ENCODE peak calls at places on chromosomes 12 and 14, in seven cellular contexts. S is PC-3, B is fibroblast of pulmonary artery, J is neural progenitor cell, L is thoracic aorta, Y is choroid plexus epithelial cell, X is SK-N-SH. F is an unnamed sample.

GRCh38 chr14:47917344-47917954 is 242.0 kb upstream of the MDGA2 start:
- DNase-seq in S (peak), B (peak), J (peak), L (no peak), Y (peak), X (no peak), F (peak)

GRCh38 chr14:63524537-63525155 is 18.5 kb downstream of the PPP2R5E start:
- DNase-seq in S (no peak), B (no peak), J (no peak), L (no peak), Y (no peak), X (no peak), F (peak)

GRCh38 chr12:58252914-58253313 is 311.5 kb downstream of the ATP23 start:
- DNase-seq in S (peak), B (no peak), J (no peak), L (no peak), Y (no peak), X (no peak), F (peak)

GRCh38 chr14:75132374-75133086 is 5.7 kb upstream of the NEK9 start:
- DNase-seq in S (peak), B (peak), J (peak), L (no peak), Y (peak), X (peak), F (peak)

GRCh38 chr14:92105845-92106094 is 612 bp downstream of the ATXN3 start:
- DNase-seq in S (peak), B (peak), J (no peak), L (no peak), Y (no peak), X (no peak), F (peak)

GRCh38 chr12:54378791-54379400 is 5.6 kb downstream of the ZNF385A start:
- DNase-seq in S (peak), B (peak), J (peak), L (no peak), Y (no peak), X (peak), F (no peak)

GRCh38 chr12:110224379-110225304 is 56.4 kb upstream of the ATP2A2 start:
- DNase-seq in S (peak), B (peak), J (no peak), L (no peak), Y (peak), X (peak), F (peak)

GRCh38 chr12:15336772-15337553 is 14.7 kb downstream of the PTPRO start:
- DNase-seq in S (peak), B (peak), J (no peak), L (no peak), Y (peak), X (no peak), F (peak)

GRCh38 chr12:51549637-51550036 is 41.4 kb upstream of the SCN8A start:
- DNase-seq in S (no peak), B (no peak), J (no peak), L (no peak), Y (peak), X (no peak), F (no peak)

GRCh38 chr12:119412811-119413794 is 78.6 kb downstream of the CCDC60 start:
- DNase-seq in S (peak), B (peak), J (peak), L (no peak), Y (peak), X (peak), F (peak)

GRCh38 chr12:12604790-12605189 is 6.9 kb upstream of the CREBL2 start:
- DNase-seq in S (no peak), B (no peak), J (no peak), L (no peak), Y (no peak), X (no peak), F (peak)

GRCh38 chr12:52151859-52152783 is 39.7 kb downstream of the KRT80 start:
- DNase-seq in S (peak), B (peak), J (peak), L (no peak), Y (peak), X (peak), F (peak)

GRCh38 chr12:105775351-105775750 is 363.4 kb downstream of the NUAK1 start:
- DNase-seq in S (peak), B (peak), J (no peak), L (no peak), Y (peak), X (no peak), F (peak)

GRCh38 chr12:4771960-4772566 is 51.9 kb downstream of the GALNT8 start:
- DNase-seq in S (no peak), B (no peak), J (no peak), L (no peak), Y (no peak), X (no peak), F (no peak)

GRCh38 chr14:32593290-32593942 is 264.3 kb downstream of the AKAP6 start:
- DNase-seq in S (peak), B (peak), J (no peak), L (no peak), Y (peak), X (no peak), F (peak)

GRCh38 chr14:28954025-28954424 is 187.4 kb downstream of the FOXG1 start:
- DNase-seq in S (no peak), B (no peak), J (no peak), L (no peak), Y (no peak), X (no peak), F (no peak)

GRCh38 chr14:47665337-47666134 is 9.9 kb downstream of the MDGA2 start:
- DNase-seq in S (no peak), B (no peak), J (no peak), L (no peak), Y (no peak), X (no peak), F (no peak)

GRCh38 chr14:31401369-31401932 is 18.9 kb downstream of the HEATR5A start:
- DNase-seq in S (no peak), B (no peak), J (no peak), L (no peak), Y (no peak), X (no peak), F (no peak)

GRCh38 chr12:105733579-105733978 is 403.1 kb downstream of the C12orf75 start:
- DNase-seq in S (peak), B (no peak), J (no peak), L (no peak), Y (no peak), X (no peak), F (no peak)

DNA sequence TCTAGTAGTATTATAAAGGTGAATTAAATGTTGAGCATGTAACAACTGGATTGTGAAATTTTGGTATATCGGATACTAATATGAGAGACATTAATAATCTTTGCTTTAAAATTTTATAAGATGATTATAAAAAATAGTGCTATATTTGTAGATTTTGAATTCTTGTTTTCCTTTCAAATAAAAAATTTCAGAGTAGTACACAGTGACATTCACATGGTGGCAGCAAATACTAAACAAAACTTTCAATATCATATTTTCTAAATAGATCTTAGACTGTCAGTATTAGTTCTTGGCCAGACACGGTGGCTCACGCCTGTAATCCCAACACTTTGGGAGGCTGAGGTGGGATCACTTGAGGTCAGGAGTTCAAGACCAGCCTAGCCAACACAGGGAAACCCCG is 166.0 kb downstream of the NAV3 start:
- DNase-seq in S (no peak), B (no peak), J (no peak), L (no peak), Y (no peak), X (no peak), F (no peak)
- TF ChIP-seq CTCF in S (no peak), B (no peak), J (no peak), L (no peak), Y (peak), X (peak), F (no peak)

DNA sequence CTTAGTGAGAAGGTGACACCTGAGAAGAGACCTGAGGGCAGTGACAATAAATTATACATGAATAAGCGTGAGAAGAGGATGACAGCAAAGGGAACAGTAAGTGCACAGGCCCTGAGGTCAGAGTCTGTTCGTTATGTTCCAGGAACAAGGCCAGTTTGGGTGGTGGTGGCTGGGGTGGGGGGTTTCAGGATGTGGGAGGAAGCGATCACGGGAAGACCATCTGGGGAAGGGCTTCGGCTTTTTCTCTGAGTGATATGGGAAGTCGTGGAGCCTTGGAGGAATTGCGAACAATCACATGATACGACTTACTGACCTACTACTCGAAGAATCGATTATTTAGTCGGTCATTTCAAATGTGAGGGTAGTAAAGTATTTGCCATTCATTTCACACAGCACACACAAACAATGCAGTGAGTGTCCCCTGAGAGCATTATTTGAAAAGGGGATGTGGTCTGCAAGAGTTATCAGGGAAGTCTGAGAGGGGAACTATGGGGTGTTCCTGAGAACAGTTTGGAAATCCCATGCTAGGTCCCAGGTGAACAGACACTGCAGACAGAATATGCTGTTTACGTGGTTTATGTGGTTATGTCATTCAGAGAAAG is 94.7 kb downstream of the SLC38A1 start:
- DNase-seq in S (no peak), B (no peak), J (no peak), L (no peak), Y (no peak), X (no peak), F (no peak)
- H3K4me3 ChIP-seq in S (no peak), B (no peak), J (no peak), L (no peak), Y (no peak), X (no peak), F (no peak)

GRCh38 chr12:6063379-6063735 is 61.1 kb downstream of the VWF start:
- DNase-seq in S (no peak), B (no peak), J (no peak), L (no peak), Y (no peak), X (no peak), F (no peak)
- TF ChIP-seq CTCF in S (peak), B (no peak), J (no peak), L (no peak), Y (no peak), X (no peak), F (no peak)

DNA sequence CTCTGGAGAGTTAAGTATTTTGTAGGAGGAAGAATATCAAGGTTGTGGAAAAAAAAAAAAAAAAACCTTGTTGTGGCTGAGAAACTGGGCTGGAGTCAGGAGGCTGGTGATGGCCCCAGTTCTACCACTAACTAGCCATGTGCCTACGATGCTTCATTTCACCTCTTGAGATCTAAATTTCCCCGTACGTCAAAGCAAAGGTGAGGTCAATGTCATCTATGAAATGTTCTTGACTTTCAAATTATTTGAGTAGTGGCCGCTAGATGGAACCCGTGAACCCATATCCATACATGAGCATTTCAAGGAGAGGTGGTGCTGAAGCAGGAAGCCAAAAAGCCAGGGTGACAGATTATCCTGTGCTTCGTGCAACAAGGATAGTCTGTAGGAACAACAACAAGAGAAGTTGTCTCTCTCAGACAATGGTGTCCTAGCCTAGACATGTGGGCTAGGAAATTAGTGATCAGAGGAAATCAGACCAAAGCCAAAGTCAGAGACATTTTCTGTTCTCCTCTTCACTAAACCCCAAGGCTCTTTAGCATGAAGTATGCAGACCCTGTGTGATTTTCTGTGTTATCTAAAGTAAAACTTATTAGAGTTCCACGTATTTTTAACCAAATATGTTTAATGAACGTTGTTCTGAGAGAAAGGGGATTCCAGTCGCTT is 95.5 kb upstream of the ETV6 start:
- DNase-seq in S (peak), B (peak), J (peak), L (no peak), Y (peak), X (peak), F (peak)
- H3K4me3 ChIP-seq in S (no peak), B (no peak), J (no peak), L (no peak), Y (no peak), X (no peak), F (no peak)

GRCh38 chr12:94980577-94980976 is 22.9 kb downstream of the NDUFA12 start:
- DNase-seq in S (peak), B (peak), J (no peak), L (no peak), Y (peak), X (peak), F (no peak)
- TF ChIP-seq CTCF in S (peak), B (peak), J (peak), L (no peak), Y (peak), X (peak), F (peak)

GRCh38 chr14:94385553-94386057 is 2.8 kb downstream of the SERPINA1 start:
- DNase-seq in S (no peak), B (no peak), J (no peak), L (no peak), Y (no peak), X (no peak), F (no peak)

GRCh38 chr14:94386085-94387031 is 2.0 kb downstream of the SERPINA1 start:
- DNase-seq in S (no peak), B (no peak), J (no peak), L (no peak), Y (no peak), X (no peak), F (no peak)

GRCh38 chr14:94382684-94383663 is 5.4 kb downstream of the SERPINA1 start:
- DNase-seq in S (no peak), B (no peak), J (no peak), L (no peak), Y (no peak), X (no peak), F (no peak)

GRCh38 chr14:94383777-94384176 is 4.6 kb downstream of the SERPINA1 start:
- DNase-seq in S (no peak), B (no peak), J (no peak), L (no peak), Y (no peak), X (no peak), F (no peak)

GRCh38 chr14:94384342-94384741 is 4.1 kb downstream of the SERPINA1 start:
- DNase-seq in S (no peak), B (no peak), J (no peak), L (no peak), Y (no peak), X (no peak), F (no peak)
- H3K4me3 ChIP-seq in S (no peak), B (no peak), J (no peak), L (no peak), Y (no peak), X (no peak), F (no peak)

DNA sequence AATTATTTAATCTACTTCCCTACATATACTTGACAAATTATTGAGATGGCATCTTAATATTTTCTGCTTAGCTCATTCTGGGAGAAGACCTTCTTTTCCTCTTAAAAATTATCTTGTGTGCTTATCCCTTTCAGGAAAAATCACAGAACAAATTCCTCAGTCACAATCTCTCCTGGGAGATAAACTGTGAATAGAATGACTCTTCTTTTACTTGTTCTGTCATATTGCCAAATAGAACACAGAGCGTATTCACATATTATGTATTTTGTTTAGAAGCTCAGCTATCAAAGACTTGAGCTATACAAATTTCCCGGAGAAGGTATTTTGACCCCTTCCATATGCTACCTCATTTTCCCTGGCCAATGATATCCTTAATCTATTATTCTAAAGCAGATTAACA is 146.7 kb downstream of the TMEM117 start:
- DNase-seq in S (no peak), B (no peak), J (no peak), L (no peak), Y (peak), X (no peak), F (no peak)
- TF ChIP-seq CTCF in S (no peak), B (no peak), J (no peak), L (no peak), Y (no peak), X (no peak), F (no peak)

GRCh38 chr12:46369474-46370379 is 2.8 kb downstream of the SLC38A2 start:
- DNase-seq in S (no peak), B (peak), J (no peak), L (no peak), Y (peak), X (no peak), F (no peak)
- H3K4me3 ChIP-seq in S (peak), B (peak), J (peak), L (peak), Y (peak), X (peak), F (peak)

DNA sequence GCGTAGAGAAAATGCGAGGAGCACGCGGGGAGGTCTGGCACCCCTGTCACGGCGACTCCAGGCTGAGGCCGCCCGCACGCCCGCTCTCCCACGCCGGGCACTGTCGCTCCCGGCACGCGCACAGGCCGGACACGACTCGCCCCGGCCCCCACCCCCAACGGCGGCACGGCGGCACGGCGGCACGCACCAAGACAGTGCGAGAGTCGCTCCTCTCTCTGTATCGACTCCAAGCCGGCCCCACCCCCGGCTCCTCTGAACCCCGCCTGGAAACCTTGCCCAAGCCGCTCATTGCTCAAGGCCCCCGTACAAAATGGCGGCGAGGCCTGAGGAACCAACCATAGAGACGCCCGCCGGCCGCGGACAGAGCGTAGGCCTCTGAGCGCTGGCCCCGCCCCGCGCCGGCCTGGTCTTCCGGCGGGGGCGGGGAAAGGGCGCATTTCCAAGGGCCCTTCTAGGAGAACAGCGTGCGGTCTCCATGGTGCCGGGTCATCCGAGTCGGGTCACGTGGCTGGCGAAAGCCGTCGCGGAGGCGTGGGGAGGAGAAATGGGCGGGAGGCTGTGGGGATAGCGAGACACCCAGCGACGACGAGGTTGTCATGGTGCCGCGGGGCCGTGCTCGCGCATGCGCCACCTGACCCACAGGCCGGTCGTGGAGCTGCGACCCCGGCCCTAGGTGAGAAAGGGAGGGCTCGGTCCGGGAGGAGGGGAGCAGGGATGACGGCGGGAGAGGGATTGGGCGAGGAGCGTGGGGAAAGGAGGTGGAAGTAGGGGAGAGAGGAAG is at the start of gene CIPC:
- DNase-seq in S (peak), B (peak), J (peak), L (peak), Y (peak), X (peak), F (peak)
- TF ChIP-seq CTCF in S (no peak), B (no peak), J (no peak), L (no peak), Y (no peak), X (no peak), F (peak)

F was measured in epithelial cell of esophagus.